ENCODE peak calls at places on chromosome 21, in six cellular contexts. A, B, S, J, U and G are unnamed samples.

GRCh38 chr21:28337319-28337718 is 655.4 kb downstream of the LTN1 start:
- DNase-seq in B (no peak), U (no peak), J (no peak), A (no peak), S (peak), G (no peak)

GRCh38 chr21:38042246-38042645 is 126.0 kb upstream of the KCNJ6 start:
- DNase-seq in J (no peak), U (no peak), B (no peak), S (no peak), A (no peak), G (no peak)

GRCh38 chr21:31557421-31557955 is 102.0 kb upstream of the SOD1 start:
- DNase-seq in U (no peak), A (no peak), B (no peak), S (no peak), J (no peak), G (no peak)

GRCh38 chr21:32521736-32522360 is 63.5 kb downstream of the TCP10L start:
- DNase-seq in U (no peak), J (no peak), B (no peak), S (no peak), A (no peak), G (no peak)

GRCh38 chr21:17930102-17930501 is 110.9 kb upstream of the C21orf91 start:
- DNase-seq in S (no peak), A (no peak), B (no peak), J (no peak), U (no peak), G (no peak)

GRCh38 chr21:36126621-36127110 is 8.2 kb upstream of the CBR3 start:
- DNase-seq in U (no peak), B (no peak), A (no peak), S (no peak), J (no peak), G (no peak)

GRCh38 chr21:22120616-22121266 is 1122.5 kb downstream of the NCAM2 start:
- DNase-seq in B (no peak), J (no peak), A (no peak), S (no peak), U (no peak), G (no peak)

GRCh38 chr21:28444567-28444966 is 548.1 kb downstream of the LTN1 start:
- DNase-seq in B (no peak), S (no peak), J (no peak), U (no peak), A (no peak), G (no peak)

GRCh38 chr21:38787461-38788274 is 18.1 kb upstream of the ETS2 start:
- DNase-seq in J (no peak), S (peak), A (peak), B (no peak), U (peak), G (peak)

GRCh38 chr21:14956826-14957225 is 108.0 kb downstream of the NRIP1 start:
- DNase-seq in B (no peak), U (no peak), A (peak), J (peak), S (peak), G (no peak)

GRCh38 chr21:38729745-38730401 is 75.9 kb upstream of the ETS2 start:
- DNase-seq in J (peak), A (peak), S (no peak), U (no peak), B (no peak), G (no peak)

GRCh38 chr21:45386728-45387371 is 18.1 kb upstream of the COL18A1 start:
- DNase-seq in J (peak), S (peak), A (peak), U (peak), B (no peak), G (no peak)

GRCh38 chr21:32578107-32578691 is 7.1 kb downstream of the TCP10L start:
- DNase-seq in A (no peak), S (no peak), B (no peak), J (no peak), U (no peak), G (peak)

GRCh38 chr21:39452207-39452964 is 616 bp downstream of the SH3BGR start:
- DNase-seq in A (no peak), J (peak), U (no peak), B (no peak), S (no peak), G (no peak)

GRCh38 chr21:15682977-15683376 is 46.8 kb upstream of the USP25 start:
- DNase-seq in S (no peak), B (no peak), U (no peak), A (no peak), J (no peak), G (no peak)

GRCh38 chr21:35994605-35995004 is 65.7 kb downstream of the SETD4 start:
- DNase-seq in B (no peak), U (no peak), S (no peak), A (no peak), J (no peak), G (no peak)

GRCh38 chr21:15065381-15066230 is 806 bp upstream of the NRIP1 start:
- DNase-seq in B (peak), S (peak), J (peak), A (peak), U (peak), G (peak)

GRCh38 chr21:29499734-29500343 is 201.1 kb downstream of the BACH1 start:
- DNase-seq in S (peak), A (peak), U (no peak), B (peak), J (no peak), G (peak)

GRCh38 chr21:44729336-44730027 is 18.1 kb upstream of the TSPEAR start:
- DNase-seq in B (no peak), J (no peak), A (no peak), S (no peak), U (no peak), G (no peak)

GRCh38 chr21:34827445-34828235 is 158.8 kb downstream of the CLIC6 start:
- DNase-seq in J (no peak), A (no peak), U (no peak), S (no peak), B (no peak), G (no peak)
- TF ChIP-seq CTCF in J (no peak), A (no peak), U (no peak), S (no peak), B (no peak), G (no peak)

DNA sequence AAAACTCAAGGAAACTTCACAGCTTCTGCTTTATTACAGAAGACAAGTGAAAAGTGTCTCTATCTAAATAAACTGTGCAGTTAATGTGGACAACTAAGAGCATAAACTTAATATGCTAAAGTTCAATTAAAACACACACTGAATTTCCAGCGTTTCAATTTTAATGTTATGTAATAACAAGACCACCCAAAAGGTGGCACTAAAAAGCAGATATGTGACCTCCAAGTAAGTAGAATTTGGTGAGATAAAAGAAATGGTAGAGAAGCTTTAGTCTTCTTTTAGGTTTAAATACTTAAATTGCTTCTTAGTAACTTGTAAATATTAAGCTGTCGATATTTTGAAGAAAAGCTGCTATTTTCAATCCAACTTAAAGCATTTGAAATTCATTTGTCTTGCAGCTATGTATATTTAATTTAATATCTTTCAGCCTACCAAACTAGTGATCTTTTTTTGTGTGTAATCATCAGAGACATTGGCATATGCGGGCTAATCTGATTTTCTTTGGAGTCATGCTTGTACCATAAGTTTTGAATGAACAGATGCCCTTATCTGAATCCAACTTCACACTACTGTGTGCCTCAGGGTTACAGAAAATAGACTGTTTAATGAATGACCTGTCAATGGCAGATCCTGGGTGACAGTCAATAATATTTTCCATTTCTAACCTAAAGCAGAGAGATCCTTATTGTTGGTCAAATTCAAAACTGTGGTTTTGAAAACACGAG is 36.5 kb upstream of the ADAMTS1 start:
- DNase-seq in A (no peak), U (no peak), J (no peak), S (peak), B (no peak), G (no peak)
- TF ChIP-seq CTCF in A (no peak), U (no peak), J (peak), S (no peak), B (peak), G (no peak)

DNA sequence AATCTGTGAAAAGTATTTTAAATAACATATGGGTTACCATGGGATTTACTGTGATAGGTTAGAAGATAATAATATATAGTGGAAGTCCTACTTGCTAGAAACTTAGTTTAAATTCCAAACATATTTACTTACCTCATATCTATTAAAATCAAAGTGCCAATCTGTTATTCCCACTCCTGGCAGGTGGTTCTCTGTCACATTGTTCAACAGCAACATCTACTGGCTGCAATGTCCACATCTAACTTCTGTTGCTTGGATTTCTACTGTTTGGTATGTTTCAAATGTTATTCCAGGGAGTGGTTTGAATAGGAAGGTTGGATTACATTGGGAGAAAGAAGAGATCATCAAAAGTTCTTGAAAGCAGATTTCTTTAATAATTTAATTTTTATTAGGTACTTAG is 122.5 kb upstream of the NCAM2 start:
- DNase-seq in A (no peak), J (no peak), U (no peak), B (no peak), S (no peak), G (no peak)
- TF ChIP-seq CTCF in A (peak), J (no peak), U (no peak), B (no peak), S (no peak), G (no peak)

GRCh38 chr21:42369821-42370220 is 3.5 kb upstream of the TFF1 start:
- DNase-seq in U (no peak), A (no peak), J (no peak), S (no peak), B (no peak), G (no peak)
- TF ChIP-seq CTCF in U (no peak), A (no peak), J (no peak), S (no peak), B (no peak), G (no peak)

DNA sequence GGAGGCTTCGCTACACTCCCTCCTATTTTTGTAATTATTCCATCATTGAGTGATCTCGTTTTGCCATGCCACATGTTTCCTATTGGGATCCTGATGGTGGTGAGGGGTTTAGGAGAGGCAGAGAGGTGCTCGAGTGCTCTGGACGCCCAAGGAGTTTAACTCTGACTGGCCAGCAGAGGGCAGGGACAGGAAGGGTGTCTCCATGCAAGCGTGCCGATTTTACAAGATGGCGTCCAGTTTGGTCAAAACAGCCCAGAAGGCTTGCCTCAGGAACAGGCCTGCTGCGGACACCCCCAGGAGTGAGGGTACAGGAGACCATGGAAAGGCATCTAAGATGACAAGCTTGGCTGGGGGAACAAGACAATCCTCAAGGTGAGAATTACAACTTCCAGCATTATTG is 33.8 kb upstream of the KCNE2 start:
- DNase-seq in S (no peak), B (no peak), U (no peak), J (no peak), A (no peak), G (no peak)
- TF ChIP-seq CTCF in S (no peak), B (no peak), U (no peak), J (no peak), A (no peak), G (no peak)